ENCODE peak calls at places on chromosomes 7 and 10, in ten cellular contexts. V, L, I, T, M, Z, E, U, O and X are unnamed samples.
A peak's percentile ranks its signal among the peaks of the same experiment; 100 is the strongest.

GRCh38 chr10:58755688-58756087 is 243.0 kb downstream of the BICC1 start:
- DNase-seq in O (no peak), U (peak; percentile 83), M (peak; percentile 62), L (no peak), T (no peak), E (no peak), Z (no peak), I (no peak), V (peak; percentile 9), X (no peak)

GRCh38 chr7:84908196-84908793 is 278.6 kb downstream of the SEMA3D start:
- DNase-seq in V (no peak), M (no peak), Z (no peak), U (no peak), L (no peak), O (no peak), T (no peak), I (no peak), E (no peak), X (no peak)

GRCh38 chr10:71309919-71310318 is 9.1 kb upstream of the SLC29A3 start:
- DNase-seq in I (no peak), V (no peak), U (no peak), L (no peak), T (no peak), O (no peak), M (no peak), Z (no peak), E (no peak), X (no peak)

GRCh38 chr7:92841192-92841591 is 4.8 kb upstream of the CDK6 start:
- DNase-seq in E (no peak), I (no peak), T (no peak), U (no peak), Z (no peak), V (no peak), M (no peak), O (no peak), L (no peak), X (no peak)

GRCh38 chr10:99630439-99630838 is 10.2 kb upstream of the SLC25A28 start:
- DNase-seq in L (no peak), E (no peak), Z (no peak), U (peak; percentile 73), V (no peak), O (no peak), I (no peak), M (peak; percentile 51), T (peak; percentile 29), X (no peak)

GRCh38 chr7:90251304-90251635 is 6.3 kb downstream of the CFAP69 start:
- DNase-seq in U (no peak), O (no peak), M (no peak), L (no peak), T (no peak), E (no peak), I (no peak), Z (no peak), V (no peak), X (no peak)

GRCh38 chr7:101631224-101631714 is 2.2 kb upstream of the MYL10 start:
- DNase-seq in O (no peak), I (no peak), Z (no peak), L (no peak), V (no peak), E (no peak), M (no peak), T (no peak), U (peak; percentile 73), X (no peak)

GRCh38 chr7:51352174-51353145 is 35.9 kb upstream of the COBL start:
- DNase-seq in E (no peak), M (no peak), L (no peak), Z (no peak), T (no peak), O (no peak), U (no peak), V (no peak), I (no peak), X (no peak)

GRCh38 chr10:27457261-27457945 is 46.7 kb upstream of the RAB18 start:
- DNase-seq in I (no peak), M (no peak), O (no peak), Z (no peak), T (no peak), E (no peak), U (no peak), V (no peak), L (no peak), X (no peak)

GRCh38 chr7:31192996-31193395 is 140.9 kb downstream of the ADCYAP1R1 start:
- DNase-seq in L (no peak), E (no peak), I (peak; percentile 77), T (no peak), V (peak; percentile 32), O (peak; percentile 11), M (peak; percentile 66), Z (no peak), U (peak; percentile 64), X (peak; percentile 41)

GRCh38 chr7:114418117-114418516 is 3.5 kb downstream of the FOXP2 start:
- DNase-seq in O (no peak), V (no peak), L (no peak), I (peak; percentile 15), Z (no peak), T (no peak), U (no peak), M (no peak), E (no peak), X (peak; percentile 89)

GRCh38 chr7:83704564-83704963 is 55.6 kb upstream of the SEMA3E start:
- DNase-seq in M (no peak), U (no peak), O (no peak), E (no peak), L (no peak), Z (no peak), T (no peak), I (no peak), V (no peak), X (no peak)

GRCh38 chr10:79149662-79150443 is 81.1 kb downstream of the ZMIZ1 start:
- DNase-seq in L (no peak), O (peak; percentile 51), Z (no peak), U (peak; percentile 97), V (peak; percentile 76), M (peak; percentile 97), I (peak; percentile 46), T (peak; percentile 63), E (peak; percentile 94), X (no peak)

GRCh38 chr10:130452096-130452495 is 315.9 kb downstream of the GLRX3 start:
- DNase-seq in L (no peak), V (no peak), Z (no peak), O (no peak), M (no peak), T (no peak), I (no peak), E (no peak), U (no peak), X (no peak)

GRCh38 chr7:38070718-38071117 is 107.3 kb upstream of the STARD3NL start:
- DNase-seq in T (no peak), O (no peak), I (peak; percentile 49), V (no peak), E (no peak), L (no peak), U (peak; percentile 43), M (peak; percentile 34), Z (no peak), X (no peak)

GRCh38 chr7:138125598-138126111 is 49.4 kb downstream of the AKR1D1 start:
- DNase-seq in L (peak; percentile 50), I (no peak), M (peak; percentile 14), Z (no peak), T (no peak), U (peak; percentile 44), E (no peak), O (no peak), V (peak; percentile 56), X (no peak)